ENCODE peak calls at places on chromosomes 6 and 20, in four cellular contexts. A is EL, V is amniotic stem cell, P is aorta. F is an unnamed sample.

GRCh38 chr6:139605350-139605749 is 230.9 kb upstream of the CITED2 start:
- DNase-seq in P (peak), A (peak), V (no peak), F (no peak)

GRCh38 chr6:85124472-85125428 is 325.1 kb upstream of the NT5E start:
- DNase-seq in P (no peak), A (no peak), V (no peak), F (no peak)

GRCh38 chr6:9136141-9136865 is 701.0 kb upstream of the SLC35B3 start:
- DNase-seq in P (no peak), A (no peak), V (no peak), F (no peak)

GRCh38 chr6:72857791-72858190 is 235.9 kb downstream of the KCNQ5 start:
- DNase-seq in P (no peak), A (peak), V (no peak), F (no peak)

GRCh38 chr6:9766240-9766915 is 648.5 kb downstream of the TFAP2A start:
- DNase-seq in P (no peak), A (peak), V (peak), F (peak)

GRCh38 chr20:57484772-57485171 is 40.2 kb downstream of the CTCFL start:
- DNase-seq in P (no peak), A (no peak), V (no peak), F (no peak)

GRCh38 chr6:37893262-37893661 is 73.7 kb downstream of the ZFAND3 start:
- DNase-seq in V (no peak), A (no peak), P (no peak), F (no peak)

GRCh38 chr20:64216036-64216435 is 39.5 kb upstream of the PCMTD2 start:
- DNase-seq in P (no peak), V (no peak), A (no peak), F (no peak)

GRCh38 chr20:37120497-37120896 is 24.7 kb upstream of the RBL1 start:
- DNase-seq in V (no peak), A (no peak), P (no peak), F (no peak)

GRCh38 chr6:132820629-132821381 is 6.4 kb downstream of the RPS12 start:
- DNase-seq in V (no peak), A (peak), P (no peak), F (no peak)

GRCh38 chr6:31559958-31560696 is 12.0 kb upstream of the LTA start:
- DNase-seq in A (peak), P (peak), V (no peak), F (peak)

GRCh38 chr6:109079981-109080380 is 14.7 kb downstream of the SESN1 start:
- DNase-seq in V (no peak), P (peak), A (no peak), F (no peak)

GRCh38 chr6:87484491-87484890 is 11.7 kb downstream of the SLC35A1 start:
- DNase-seq in V (no peak), A (no peak), P (no peak), F (no peak)

GRCh38 chr6:19413323-19413722 is 423.8 kb upstream of the ID4 start:
- DNase-seq in P (no peak), A (peak), V (no peak), F (no peak)

GRCh38 chr20:38932457-38933120 is 6.4 kb downstream of the FAM83D start:
- DNase-seq in P (no peak), A (peak), V (no peak), F (peak)

GRCh38 chr20:3658708-3659491 is 4.3 kb downstream of the GFRA4 start:
- DNase-seq in P (no peak), V (no peak), A (no peak), F (no peak)

GRCh38 chr6:132764370-132764769 is 6.7 kb upstream of the VNN2 start:
- DNase-seq in V (peak), P (peak), A (peak), F (peak)

GRCh38 chr20:37267684-37268313 is 6.2 kb upstream of the GHRH start:
- DNase-seq in V (no peak), P (no peak), A (no peak), F (no peak)

F was measured in HTR-8/SVneo.